ENCODE peak calls at places on chromosomes 2 and 18, in six cellular contexts. V is tibial artery, L is cardiac muscle cell, T is caudate nucleus, J is ovary, O is trophoblast cell. B is an unnamed sample.

GRCh38 chr2:136764397-136765255 is 719 bp upstream of the THSD7B start:
- DNase-seq in O (no peak), V (no peak), L (no peak), T (no peak), J (no peak), B (peak; percentile 12)

GRCh38 chr2:118529931-118530330 is 317.5 kb downstream of the EN1 start:
- DNase-seq in V (no peak), O (no peak), J (no peak), T (no peak), L (no peak), B (no peak)

GRCh38 chr2:127428057-127428814 is 10.0 kb downstream of the PROC start:
- DNase-seq in L (no peak), O (no peak), J (no peak), T (no peak), V (no peak), B (no peak)

GRCh38 chr2:38966006-38966405 is 76.3 kb downstream of the ARHGEF33 start:
- DNase-seq in O (no peak), V (no peak), J (no peak), L (no peak), T (no peak), B (no peak)

GRCh38 chr18:29779096-29779495 is 1263.4 kb downstream of the DSC3 start:
- DNase-seq in J (no peak), O (peak; percentile 23), T (no peak), L (peak; percentile 16), V (no peak), B (no peak)

GRCh38 chr2:233789554-233789953 is 11.4 kb downstream of the MROH2A start:
- DNase-seq in J (no peak), T (no peak), O (no peak), V (no peak), L (no peak), B (no peak)

GRCh38 chr2:237696471-237696870 is 69.1 kb downstream of the LRRFIP1 start:
- DNase-seq in T (no peak), O (no peak), J (no peak), V (no peak), L (no peak), B (no peak)

GRCh38 chr2:65281626-65282351 is 54.2 kb downstream of the ACTR2 start:
- DNase-seq in O (peak; percentile 63), L (peak; percentile 69), T (no peak), J (no peak), V (no peak), B (no peak)

GRCh38 chr2:177666408-177666807 is 273.8 kb downstream of the AGPS start:
- DNase-seq in L (peak; percentile 60), V (no peak), J (no peak), T (no peak), O (no peak), B (no peak)

GRCh38 chr2:95359035-95359434 is 43.5 kb upstream of the FAHD2A start:
- DNase-seq in L (peak; percentile 66), O (peak; percentile 76), T (no peak), V (no peak), J (no peak), B (no peak)

GRCh38 chr18:74368901-74369705 is 53.5 kb downstream of the C18orf63 start:
- DNase-seq in T (no peak), O (no peak), J (no peak), V (no peak), L (no peak), B (no peak)

GRCh38 chr18:61082976-61083630 is 250.1 kb upstream of the CDH20 start:
- DNase-seq in V (no peak), T (no peak), O (no peak), L (no peak), J (no peak), B (no peak)

GRCh38 chr2:187566712-187567111 is 12.5 kb upstream of the TFPI start:
- DNase-seq in T (no peak), O (no peak), L (no peak), V (no peak), J (no peak), B (no peak)

GRCh38 chr2:197045115-197045514 is 118.6 kb upstream of the PGAP1 start:
- DNase-seq in V (no peak), O (no peak), L (no peak), T (no peak), J (no peak), B (no peak)

GRCh38 chr2:119431155-119431975 is at the start of gene TMEM37:
- DNase-seq in O (peak; percentile 73), L (peak; percentile 91), J (peak; percentile 86), V (peak; percentile 83), T (no peak), B (no peak)

GRCh38 chr2:46010925-46011490 is 286.2 kb upstream of the EPAS1 start:
- DNase-seq in T (no peak), V (no peak), O (peak; percentile 75), L (peak; percentile 75), J (no peak), B (no peak)

GRCh38 chr2:165795011-165795410 is 964 bp upstream of the GALNT3 start:
- DNase-seq in V (no peak), J (no peak), L (no peak), O (no peak), T (no peak), B (peak; percentile 46)

GRCh38 chr2:14633451-14634211 is 1.1 kb downstream of the LRATD1 start:
- DNase-seq in J (peak; percentile 29), L (no peak), V (no peak), T (no peak), O (no peak), B (no peak)

DNA sequence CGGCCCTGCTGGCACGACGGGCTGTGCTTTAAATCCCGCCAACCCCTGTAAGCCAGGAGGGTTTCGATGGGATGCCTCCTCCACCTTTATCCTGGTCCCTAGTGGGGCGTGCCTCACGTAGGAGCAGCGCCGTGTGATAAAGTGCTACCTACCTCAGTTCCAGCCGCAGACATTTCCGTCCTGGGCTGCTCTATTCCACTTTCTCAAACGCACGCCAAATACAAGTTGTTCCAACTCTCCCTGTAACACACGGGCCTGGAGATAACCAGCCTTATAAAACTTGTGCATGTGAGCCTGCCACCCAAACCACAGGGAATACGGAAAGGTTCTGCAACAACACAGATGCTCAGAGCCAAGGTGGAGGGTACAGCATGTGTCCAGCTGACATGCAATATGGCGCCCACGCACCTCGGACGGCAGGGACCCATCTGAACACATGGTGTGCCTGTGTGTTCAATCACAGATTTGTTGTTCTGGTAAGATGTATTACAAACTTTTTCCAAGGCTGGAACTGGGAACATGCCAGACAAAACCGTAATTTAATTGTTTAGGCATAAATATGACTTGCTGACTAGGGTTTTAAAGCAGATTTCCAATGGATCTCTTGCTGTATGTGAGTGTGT is 47.7 kb downstream of the ZNF516 start:
- DNase-seq in L (no peak), V (no peak), O (no peak), T (no peak), J (no peak), B (no peak)
- H3K27ac ChIP-seq in L (no peak overlapping the region), V (no peak overlapping the region), O (no peak overlapping the region), T (no peak overlapping the region), J (no peak overlapping the region), B (no peak overlapping the region)

GRCh38 chr2:28627722-28628480 is 123.7 kb upstream of the PPP1CB start:
- DNase-seq in L (peak; percentile 83), T (no peak), J (no peak), O (no peak), V (peak; percentile 69), B (no peak)

GRCh38 chr2:28624798-28625701 is 126.6 kb upstream of the PPP1CB start:
- DNase-seq in T (peak; percentile 35), J (peak; percentile 83), O (no peak), L (peak; percentile 75), V (peak; percentile 93), B (no peak)

GRCh38 chr2:28626376-28626775 is 125.3 kb upstream of the PPP1CB start:
- DNase-seq in J (no peak), V (peak; percentile 66), T (no peak), O (no peak), L (no peak), B (no peak)

GRCh38 chr2:28628506-28628905 is 123.1 kb upstream of the PPP1CB start:
- DNase-seq in T (no peak), J (no peak), L (no peak), V (no peak), O (no peak), B (no peak)

DNA sequence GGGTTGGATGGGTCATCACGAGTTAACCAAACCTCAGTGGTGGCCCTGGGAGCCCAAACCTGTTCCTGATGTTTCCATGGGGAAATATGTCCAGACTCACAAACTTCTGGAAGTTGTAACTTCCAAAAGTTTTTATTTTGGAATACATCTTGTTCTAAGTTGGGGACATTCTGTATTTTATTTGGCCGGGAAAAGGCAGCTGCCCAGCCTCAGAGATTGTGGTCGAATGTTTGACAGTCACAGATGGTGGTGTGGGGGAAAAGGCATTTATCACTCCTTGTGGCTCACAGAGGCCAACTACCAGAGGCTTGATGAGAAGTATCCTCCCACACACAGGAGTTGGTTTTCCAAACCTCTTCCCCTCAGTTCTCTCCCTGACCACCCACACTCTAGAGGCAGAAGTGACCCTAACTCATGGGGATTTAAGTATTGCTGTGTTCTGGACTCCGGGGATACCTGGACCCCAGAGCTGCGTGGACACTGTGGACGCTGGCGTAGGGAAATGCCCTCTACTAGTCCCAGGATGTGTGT is 124.7 kb upstream of the PPP1CB start:
- DNase-seq in V (peak; percentile 91), J (peak; percentile 56), O (no peak), T (no peak), L (peak; percentile 91), B (no peak)
- H3K27ac ChIP-seq in V (peak overlapping the region; percentile 98), J (peak overlapping the region; percentile 96), O (no peak overlapping the region), T (no peak overlapping the region), L (peak overlapping the region; percentile 39), B (no peak overlapping the region)

GRCh38 chr2:159516241-159516758 is 100.0 kb downstream of the BAZ2B start:
- DNase-seq in J (no peak), L (peak; percentile 38), T (no peak), V (no peak), O (peak; percentile 43), B (peak; percentile 63)
- H3K27ac ChIP-seq in J (peak overlapping the region; percentile 26), L (peak overlapping the region; percentile 66), T (peak overlapping the region; percentile 69), V (peak overlapping the region; percentile 2), O (no peak overlapping the region), B (peak overlapping the region; percentile 74)

GRCh38 chr2:183665976-183666375 is 541.7 kb downstream of the NUP35 start:
- DNase-seq in T (no peak), V (no peak), J (no peak), L (no peak), O (peak; percentile 3), B (no peak)
- H3K27ac ChIP-seq in T (no peak overlapping the region), V (no peak overlapping the region), J (no peak overlapping the region), L (no peak overlapping the region), O (no peak overlapping the region), B (no peak overlapping the region)

DNA sequence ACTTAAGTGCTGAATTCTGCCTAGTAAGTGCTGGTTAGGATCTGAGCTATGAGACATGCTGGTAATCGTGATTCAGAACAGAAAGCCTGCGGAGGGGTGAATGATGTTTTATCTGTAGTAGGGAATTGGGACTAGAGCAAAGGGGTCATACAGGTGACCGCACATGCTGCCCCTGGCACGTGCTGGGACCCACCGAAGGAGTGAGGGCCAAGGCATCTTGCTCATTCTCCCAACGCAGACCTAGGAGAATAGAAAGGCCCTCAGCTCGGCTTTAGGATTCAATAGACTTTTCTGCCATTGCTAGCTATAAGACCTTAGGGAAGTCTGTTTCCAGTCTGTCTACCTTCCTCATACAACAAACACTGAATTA is 8.8 kb upstream of the SMAD7 start:
- DNase-seq in T (no peak), J (no peak), L (no peak), O (no peak), V (no peak), B (no peak)
- H3K27ac ChIP-seq in T (no peak overlapping the region), J (no peak overlapping the region), L (no peak overlapping the region), O (no peak overlapping the region), V (no peak overlapping the region), B (no peak overlapping the region)

GRCh38 chr2:36405183-36405582 is 49.6 kb downstream of the CRIM1 start:
- DNase-seq in J (no peak), T (no peak), L (no peak), O (no peak), V (no peak), B (no peak)
- H3K27ac ChIP-seq in J (no peak overlapping the region), T (no peak overlapping the region), L (no peak overlapping the region), O (no peak overlapping the region), V (peak overlapping the region; percentile 68), B (no peak overlapping the region)

GRCh38 chr2:240371461-240372000 is 63.9 kb upstream of the GPC1 start:
- DNase-seq in J (no peak), V (no peak), T (no peak), L (no peak), O (peak; percentile 16), B (no peak)
- H3K27ac ChIP-seq in J (no peak overlapping the region), V (peak overlapping the region; percentile 1), T (no peak overlapping the region), L (no peak overlapping the region), O (no peak overlapping the region), B (no peak overlapping the region)